ENCODE peak calls at places on chromosomes 1 and 21, in four cellular contexts. Z, I, V and X are unnamed samples.

GRCh38 chr1:27831568-27832410 is 1.2 kb downstream of the PPP1R8 start:
- DNase-seq in Z (no peak), I (no peak), V (no peak), X (no peak)

GRCh38 chr1:181522864-181523263 is 39.5 kb downstream of the CACNA1E start:
- DNase-seq in I (no peak), Z (no peak), V (no peak), X (no peak)

GRCh38 chr1:148367596-148367995 is 115.5 kb downstream of the PPIAL4G start:
- DNase-seq in V (no peak), I (no peak), Z (no peak), X (no peak)

GRCh38 chr1:24416666-24417391 is 1.2 kb downstream of the NIPAL3 start:
- DNase-seq in Z (no peak), I (no peak), V (no peak), X (no peak)

GRCh38 chr21:43865471-43866181 is 603 bp downstream of the AGPAT3 start:
- DNase-seq in I (no peak), Z (no peak), V (no peak), X (peak)

GRCh38 chr1:61141288-61142044 is 59.1 kb downstream of the NFIA start:
- DNase-seq in Z (no peak), I (no peak), V (no peak), X (no peak)

GRCh38 chr1:20362856-20363255 is 72.2 kb downstream of the VWA5B1 start:
- DNase-seq in V (no peak), I (no peak), Z (no peak), X (no peak)

GRCh38 chr21:38492002-38492401 is 6.3 kb downstream of the ERG start:
- DNase-seq in I (no peak), V (no peak), Z (no peak), X (no peak)

GRCh38 chr1:2583331-2583791 is 3.2 kb upstream of the PRXL2B start:
- DNase-seq in V (no peak), I (no peak), Z (no peak), X (no peak)

GRCh38 chr1:240607006-240607405 is 4.9 kb downstream of the GREM2 start:
- DNase-seq in I (no peak), Z (no peak), V (no peak), X (no peak)

GRCh38 chr1:2019571-2020309 is 595 bp downstream of the GABRD start:
- DNase-seq in Z (peak), I (no peak), V (no peak), X (peak)

GRCh38 chr1:218250492-218250891 is 34.6 kb upstream of the RRP15 start:
- DNase-seq in V (no peak), I (no peak), Z (no peak), X (no peak)

GRCh38 chr1:1290238-1290731 is 10.0 kb downstream of the SCNN1D start:
- DNase-seq in V (no peak), I (no peak), Z (peak), X (peak)

GRCh38 chr1:209657140-209657879 is 5.1 kb upstream of the LAMB3 start:
- DNase-seq in Z (no peak), V (no peak), I (no peak), X (no peak)

GRCh38 chr1:162661336-162661735 is 29.1 kb downstream of the DDR2 start:
- DNase-seq in V (no peak), I (no peak), Z (no peak), X (no peak)

GRCh38 chr1:44170281-44170823 is 28.9 kb upstream of the KLF18 start:
- DNase-seq in Z (no peak), I (no peak), V (no peak), X (no peak)

GRCh38 chr1:177479600-177479999 is 308.8 kb downstream of the BRINP2 start:
- DNase-seq in I (no peak), V (no peak), Z (no peak), X (no peak)

GRCh38 chr1:183346276-183346732 is 71.9 kb downstream of the NMNAT2 start:
- DNase-seq in I (no peak), Z (no peak), V (no peak), X (no peak)

GRCh38 chr1:65195495-65196417 is 47.8 kb downstream of the AK4 start:
- DNase-seq in V (no peak), Z (no peak), I (no peak), X (no peak)

GRCh38 chr1:193562121-193562520 is 375.7 kb upstream of the B3GALT2 start:
- DNase-seq in Z (peak), V (no peak), I (no peak), X (no peak)

GRCh38 chr1:33348676-33349080 is 27.8 kb upstream of the A3GALT2 start:
- DNase-seq in I (no peak), Z (no peak), V (no peak), X (no peak)

GRCh38 chr1:210597555-210598134 is 268.9 kb downstream of the HHAT start:
- DNase-seq in Z (no peak), I (no peak), V (no peak), X (peak)

GRCh38 chr1:31714442-31715096 is 10.8 kb upstream of the COL16A1 start:
- DNase-seq in V (no peak), I (peak), Z (peak), X (peak)

GRCh38 chr21:45318556-45319341 is 31.1 kb upstream of the POFUT2 start:
- DNase-seq in I (no peak), V (no peak), Z (no peak), X (peak)

GRCh38 chr1:167491586-167492408 is 26.5 kb downstream of the CD247 start:
- DNase-seq in Z (peak), I (no peak), V (no peak), X (peak)

GRCh38 chr1:51679435-51679834 is 62.5 kb downstream of the OSBPL9 start:
- DNase-seq in I (no peak), V (no peak), Z (no peak), X (no peak)

GRCh38 chr1:154962795-154963330 is 1.3 kb upstream of the PYGO2 start:
- DNase-seq in Z (no peak), V (no peak), I (no peak), X (no peak)